ENCODE peak calls at places on chromosomes 6 and 20, in eight cellular contexts. F is astrocyte, R is SK-N-SH, N is mammary epithelial cell, B is K562, C is MM.1S, W is colonic mucosa, K is IMR-90. G is an unnamed sample.

GRCh38 chr6:37915463-37915862 is 95.9 kb downstream of the ZFAND3 start:
- DNase-seq in F (no peak), R (no peak), N (no peak), B (no peak), C (no peak), W (no peak), K (no peak), G (no peak)

GRCh38 chr6:12245763-12246720 is 44.1 kb upstream of the EDN1 start:
- DNase-seq in F (no peak), R (no peak), N (peak; percentile 38), B (no peak), C (no peak), W (no peak), K (peak; percentile 39), G (no peak)

GRCh38 chr6:88728756-88729155 is 234.7 kb downstream of the RNGTT start:
- DNase-seq in F (no peak), R (no peak), N (no peak), B (no peak), C (no peak), W (no peak), K (no peak), G (no peak)

GRCh38 chr6:4587171-4587570 is 189.0 kb upstream of the CDYL start:
- DNase-seq in F (no peak), R (no peak), N (no peak), B (no peak), C (no peak), W (no peak), K (no peak), G (no peak)

GRCh38 chr6:41636803-41637178 is 1.5 kb upstream of the MDFI start:
- DNase-seq in F (no peak), R (no peak), N (peak; percentile 91), B (no peak), C (no peak), W (peak; percentile 67), K (no peak), G (no peak)

GRCh38 chr6:145372671-145373123 is 362.6 kb downstream of the EPM2A start:
- DNase-seq in F (peak; percentile 22), R (no peak), N (peak; percentile 19), B (no peak), C (peak; percentile 81), W (no peak), K (peak; percentile 65), G (no peak)

GRCh38 chr6:29976588-29977424 is 34.5 kb downstream of the HLA-A start:
- DNase-seq in F (peak; percentile 49), R (peak; percentile 80), N (peak; percentile 70), B (peak; percentile 73), C (peak; percentile 83), W (peak; percentile 87), K (peak; percentile 72), G (no peak)

GRCh38 chr6:123681957-123682462 is 45.3 kb upstream of the TRDN start:
- DNase-seq in F (no peak), R (no peak), N (no peak), B (no peak), C (peak; percentile 47), W (no peak), K (no peak), G (no peak)

GRCh38 chr6:109183109-109183508 is 87.8 kb downstream of the CEP57L1 start:
- DNase-seq in F (no peak), R (no peak), N (no peak), B (peak; percentile 41), C (no peak), W (no peak), K (no peak), G (no peak)

GRCh38 chr6:169807699-169808607 is 56.5 kb downstream of the ERMARD start:
- DNase-seq in F (no peak), R (no peak), N (no peak), B (no peak), C (no peak), W (peak; percentile 13), K (no peak), G (no peak)

GRCh38 chr6:47545223-47545622 is 67.6 kb downstream of the CD2AP start:
- DNase-seq in F (no peak), R (no peak), N (no peak), B (no peak), C (no peak), W (no peak), K (no peak), G (peak; percentile 44)

GRCh38 chr6:12119085-12119588 is 107.0 kb downstream of the HIVEP1 start:
- DNase-seq in F (no peak), R (no peak), N (no peak), B (no peak), C (peak; percentile 94), W (peak; percentile 68), K (no peak), G (no peak)

DNA sequence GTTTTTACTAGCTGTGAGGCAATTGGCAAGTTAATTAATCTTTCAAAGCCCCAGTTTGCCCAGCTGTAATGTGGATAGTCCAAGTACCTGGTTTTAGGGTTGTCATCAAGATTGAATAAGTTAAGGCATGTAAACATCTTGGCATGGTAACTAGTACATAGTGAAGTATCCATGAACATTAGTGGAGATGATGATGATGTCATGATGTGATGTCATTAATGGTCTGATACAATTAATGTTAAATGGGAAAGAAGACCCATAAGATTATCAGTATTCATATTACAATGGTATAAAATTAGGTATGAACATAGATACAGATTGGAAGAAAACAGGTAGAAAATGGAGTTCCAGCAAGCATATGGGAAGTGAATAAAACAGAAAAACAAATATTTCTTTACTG is 5.3 kb downstream of the EPB41L1 start:
- DNase-seq in F (no peak), R (no peak), N (no peak), B (no peak), C (no peak), W (no peak), K (no peak), G (no peak)
- H3K27ac ChIP-seq in F (no peak overlapping the region), R (no peak overlapping the region), N (no peak overlapping the region), B (no peak overlapping the region), C (no peak overlapping the region), W (no peak overlapping the region), K (no peak overlapping the region), G (no peak overlapping the region)

GRCh38 chr6:136922680-136922996 is 537 bp downstream of the SLC35D3 start:
- DNase-seq in F (no peak), R (no peak), N (peak; percentile 26), B (no peak), C (no peak), W (no peak), K (no peak), G (no peak)
- H3K9ac ChIP-seq in F (no peak overlapping the region), R (no peak overlapping the region), N (no peak overlapping the region), B (no peak overlapping the region), C (no peak overlapping the region), W (no peak overlapping the region), K (no peak overlapping the region), G (no peak overlapping the region)

GRCh38 chr6:52538252-52538905 is 38.5 kb downstream of the TRAM2 start:
- DNase-seq in F (no peak), R (no peak), N (no peak), B (no peak), C (no peak), W (no peak), K (no peak), G (no peak)

GRCh38 chr6:52535711-52536423 is 41.0 kb downstream of the TRAM2 start:
- DNase-seq in F (no peak), R (no peak), N (no peak), B (no peak), C (peak; percentile 79), W (no peak), K (no peak), G (no peak)

GRCh38 chr6:52536424-52536916 is 40.4 kb downstream of the TRAM2 start:
- DNase-seq in F (no peak), R (no peak), N (no peak), B (no peak), C (peak; percentile 90), W (no peak), K (no peak), G (no peak)

GRCh38 chr6:52538921-52539354 is 37.9 kb downstream of the TRAM2 start:
- DNase-seq in F (peak; percentile 67), R (no peak), N (no peak), B (no peak), C (no peak), W (no peak), K (peak; percentile 65), G (no peak)

DNA sequence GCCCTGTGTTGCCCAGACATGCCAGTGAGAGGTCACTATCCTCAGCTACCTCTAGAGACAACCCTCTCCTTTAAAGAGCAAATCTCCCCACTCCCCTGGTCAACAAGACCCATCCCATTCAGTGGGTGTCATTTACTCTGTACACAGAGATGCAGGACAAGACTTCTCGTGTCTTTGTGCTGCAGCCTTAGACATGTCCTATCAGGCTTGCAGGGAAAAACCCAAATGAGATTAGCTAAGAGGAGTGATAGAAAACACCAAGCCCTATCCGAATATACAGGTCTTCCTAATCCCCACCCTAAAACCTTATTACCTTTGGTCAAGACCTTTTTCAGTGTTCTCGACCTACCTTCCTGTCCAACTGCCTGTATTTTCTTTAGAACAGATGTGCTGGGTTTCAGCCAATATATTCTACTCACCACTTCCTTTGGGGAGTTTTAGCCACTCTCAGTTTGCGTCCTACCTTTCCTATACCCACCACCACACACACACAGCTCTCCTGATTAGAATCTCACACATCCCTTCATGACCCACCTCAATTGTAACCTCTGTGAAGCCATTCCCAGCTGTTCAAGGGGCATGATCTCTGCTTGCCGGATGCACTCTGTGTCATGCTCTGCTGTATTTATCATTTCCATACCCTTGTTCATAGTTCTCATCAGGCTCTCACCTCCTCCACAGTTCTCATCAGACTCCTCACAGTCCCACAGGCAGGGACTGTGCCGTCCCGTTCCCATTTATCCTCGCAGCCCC is 39.7 kb downstream of the TRAM2 start:
- DNase-seq in F (no peak), R (no peak), N (peak; percentile 77), B (no peak), C (peak; percentile 85), W (no peak), K (peak; percentile 57), G (no peak)
- H3K4me3 ChIP-seq in F (no peak overlapping the region), R (no peak overlapping the region), N (no peak overlapping the region), B (no peak overlapping the region), C (peak overlapping the region; percentile 26), W (no peak overlapping the region), K (no peak overlapping the region), G (no peak overlapping the region)

GRCh38 chr20:35801865-35802264 is 30.1 kb downstream of the PHF20 start:
- DNase-seq in F (no peak), R (no peak), N (no peak), B (no peak), C (no peak), W (no peak), K (no peak), G (no peak)
- H3K27ac ChIP-seq in F (no peak overlapping the region), R (no peak overlapping the region), N (no peak overlapping the region), B (no peak overlapping the region), C (no peak overlapping the region), W (no peak overlapping the region), K (no peak overlapping the region), G (no peak overlapping the region)

G was measured in Karpas-422.